ENCODE peak calls at places on chromosome 17, in seven cellular contexts. U is heart left ventricle, C is uterus, O is GM12878, P is stomach, W is tibial nerve, L is prostate gland. K is an unnamed sample. For H3K27me3, the result is how much of the 10 kb centered on the place peaks cover.

GRCh38 chr17:31724026-31724425 is 135.0 kb downstream of the COPRS start:
- DNase-seq in U (no peak), C (no peak), O (no peak), P (no peak), W (no peak), L (no peak), K (no peak)

GRCh38 chr17:73855933-73856332 is 211.7 kb upstream of the SDK2 start:
- DNase-seq in U (no peak), C (no peak), O (no peak), P (no peak), W (no peak), L (no peak), K (no peak)

GRCh38 chr17:57151798-57152197 is 66.8 kb downstream of the AKAP1 start:
- DNase-seq in U (no peak), C (no peak), O (no peak), P (no peak), W (no peak), L (no peak), K (no peak)

GRCh38 chr17:33220031-33220430 is 73.1 kb downstream of the ASIC2 start:
- DNase-seq in U (no peak), C (no peak), O (no peak), P (no peak), W (no peak), L (no peak), K (no peak)

GRCh38 chr17:75552847-75553552 is 27.5 kb downstream of the LLGL2 start:
- DNase-seq in U (no peak), C (no peak), O (no peak), P (no peak), W (no peak), L (no peak), K (no peak)

GRCh38 chr17:77916771-77917481 is 41.6 kb upstream of the TNRC6C start:
- DNase-seq in U (no peak), C (no peak), O (peak), P (no peak), W (no peak), L (no peak), K (no peak)

GRCh38 chr17:48012151-48012520 is 25.5 kb downstream of the COPZ2 start:
- DNase-seq in U (peak), C (no peak), O (no peak), P (peak), W (no peak), L (no peak), K (no peak)

GRCh38 chr17:48542956-48543853 is 1.7 kb downstream of the HOXB2 start:
- DNase-seq in U (peak), C (peak), O (no peak), P (no peak), W (peak), L (no peak), K (peak)

GRCh38 chr17:78527345-78527744 is 49.9 kb downstream of the DNAH17 start:
- DNase-seq in U (no peak), C (no peak), O (no peak), P (no peak), W (no peak), L (no peak), K (no peak)

GRCh38 chr17:75652934-75653549 is 13.9 kb downstream of the RECQL5 start:
- DNase-seq in U (no peak), C (no peak), O (no peak), P (no peak), W (no peak), L (no peak), K (no peak)

GRCh38 chr17:64067642-64068041 is 47.2 kb upstream of the ICAM2 start:
- DNase-seq in U (no peak), C (no peak), O (no peak), P (no peak), W (no peak), L (no peak), K (no peak)

GRCh38 chr17:32529604-32530003 is 42.8 kb downstream of the CDK5R1 start:
- DNase-seq in U (no peak), C (no peak), O (no peak), P (no peak), W (no peak), L (no peak), K (no peak)

GRCh38 chr17:8041249-8041928 is 2.5 kb downstream of the ALOX15B start:
- DNase-seq in U (no peak), C (no peak), O (no peak), P (peak), W (peak), L (no peak), K (no peak)

GRCh38 chr17:64736804-64737492 is 74.8 kb upstream of the SMURF2 start:
- DNase-seq in U (no peak), C (no peak), O (no peak), P (peak), W (no peak), L (peak), K (no peak)

GRCh38 chr17:74858672-74859438 is 830 bp downstream of the GRIN2C start:
- DNase-seq in U (no peak), C (no peak), O (no peak), P (no peak), W (no peak), L (no peak), K (no peak)

GRCh38 chr17:2075336-2076056 is 20.6 kb downstream of the HIC1 start:
- DNase-seq in U (peak), C (peak), O (no peak), P (no peak), W (no peak), L (no peak), K (no peak)
- TF ChIP-seq POLR2A in U (no peak), C (no peak), O (no peak), P (no peak), W (no peak), L (no peak), K (no peak)

GRCh38 chr17:68564415-68565111 is 36.6 kb downstream of the FAM20A start:
- DNase-seq in U (no peak), C (no peak), O (no peak), P (no peak), W (no peak), L (no peak), K (no peak)

GRCh38 chr17:68567581-68567980 is 33.6 kb downstream of the FAM20A start:
- DNase-seq in U (no peak), C (no peak), O (no peak), P (no peak), W (no peak), L (no peak), K (no peak)

GRCh38 chr17:68565656-68566055 is 35.5 kb downstream of the FAM20A start:
- DNase-seq in U (no peak), C (no peak), O (no peak), P (no peak), W (no peak), L (no peak), K (no peak)

GRCh38 chr17:68567035-68567434 is 34.1 kb downstream of the FAM20A start:
- DNase-seq in U (no peak), C (no peak), O (no peak), P (no peak), W (no peak), L (no peak), K (no peak)

GRCh38 chr17:68566145-68566738 is 34.9 kb downstream of the FAM20A start:
- DNase-seq in U (no peak), C (peak), O (no peak), P (no peak), W (no peak), L (no peak), K (no peak)
- H3K27ac ChIP-seq in U (peak), C (peak), O (no peak), P (no peak), W (no peak), L (no peak), K (peak)

DNA sequence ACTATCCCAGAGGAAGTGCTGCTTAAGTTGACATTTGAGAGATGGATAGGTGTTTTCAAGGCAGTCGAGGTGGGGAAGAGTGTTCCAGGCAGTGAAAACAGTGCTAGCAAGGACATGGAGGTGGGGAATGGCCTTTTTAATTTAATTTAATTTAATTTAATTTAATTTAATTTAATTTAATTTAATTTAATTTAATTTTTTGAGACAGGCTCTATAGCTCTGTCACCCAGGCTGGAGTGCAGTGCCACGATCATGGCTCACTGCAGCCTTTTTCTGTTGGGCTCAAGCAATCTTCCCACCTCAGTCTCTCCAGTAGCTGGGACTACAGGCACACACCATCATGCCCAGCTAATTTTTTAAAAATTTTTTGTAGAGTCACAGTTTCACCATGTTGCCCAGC is 32.2 kb upstream of the CACNG4 start:
- DNase-seq in U (no peak), C (no peak), O (no peak), P (no peak), W (no peak), L (no peak), K (no peak)
- H3K27me3 ChIP-seq in U (under half), C (under half), O (under half), P (under half), W (under half), L (under half), K (under half)

DNA sequence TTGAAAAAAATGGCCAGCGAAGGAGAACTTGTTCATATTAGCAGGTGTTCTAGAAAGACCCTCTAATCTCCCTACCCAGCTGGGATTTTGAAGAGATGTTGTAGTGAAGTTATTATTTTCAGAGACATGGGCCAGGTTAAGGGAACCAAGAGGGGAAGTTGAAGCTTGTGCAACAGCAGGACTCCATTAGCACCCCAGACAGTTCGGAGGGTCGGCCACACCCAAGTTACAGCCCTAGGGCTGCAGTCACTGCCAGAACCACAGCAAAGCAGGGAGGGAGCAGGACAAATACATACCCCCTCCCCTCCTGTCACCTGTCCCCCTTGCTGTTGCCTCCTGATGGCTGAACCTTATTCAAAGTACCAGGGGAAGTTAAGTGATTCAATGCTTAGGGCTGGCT is 42.3 kb downstream of the WSB1 start:
- DNase-seq in U (no peak), C (no peak), O (no peak), P (no peak), W (no peak), L (no peak), K (no peak)
- TF ChIP-seq POLR2A in U (no peak), C (no peak), O (no peak), P (no peak), W (no peak), L (no peak), K (no peak)

GRCh38 chr17:848402-848801 is 66.2 kb downstream of the MRM3 start:
- DNase-seq in U (no peak), C (no peak), O (no peak), P (no peak), W (no peak), L (no peak), K (no peak)
- H3K27ac ChIP-seq in U (peak), C (peak), O (no peak), P (peak), W (no peak), L (peak), K (peak)

K was measured in gastrocnemius medialis.